ENCODE peak calls at places on chromosomes 7 and 10, in seven cellular contexts. W is A549; M is effector memory CD4-positive, alpha-beta T cell; Z is aorta; V is mucosa of descending colon; Q is body of pancreas; F is suprapubic skin. I is an unnamed sample.

GRCh38 chr10:125710267-125710563 is 9.3 kb upstream of the EDRF1 start:
- DNase-seq in W (no peak), M (no peak), Z (no peak), V (no peak), Q (no peak), F (no peak), I (no peak)

GRCh38 chr10:19947656-19948055 is 131.4 kb downstream of the PLXDC2 start:
- DNase-seq in W (no peak), M (no peak), Z (no peak), V (no peak), Q (no peak), F (no peak), I (no peak)

GRCh38 chr10:103870503-103870902 is 15.1 kb upstream of the SH3PXD2A start:
- DNase-seq in W (no peak), M (no peak), Z (no peak), V (no peak), Q (no peak), F (no peak), I (no peak)

GRCh38 chr10:13686331-13686752 is 99.6 kb downstream of the PRPF18 start:
- DNase-seq in W (peak; percentile 13), M (no peak), Z (no peak), V (no peak), Q (no peak), F (no peak), I (no peak)

GRCh38 chr7:151566897-151567320 is 47.2 kb upstream of the RHEB start:
- DNase-seq in W (no peak), M (no peak), Z (no peak), V (no peak), Q (no peak), F (no peak), I (no peak)

GRCh38 chr10:117240105-117240729 is 697 bp upstream of the SLC18A2 start:
- DNase-seq in W (no peak), M (no peak), Z (no peak), V (no peak), Q (no peak), F (no peak), I (no peak)

GRCh38 chr10:57663401-57663800 is 604.3 kb downstream of the IPMK start:
- DNase-seq in W (no peak), M (no peak), Z (no peak), V (no peak), Q (no peak), F (no peak), I (no peak)

GRCh38 chr7:93636276-93636675 is 61.8 kb upstream of the CALCR start:
- DNase-seq in W (no peak), M (no peak), Z (no peak), V (no peak), Q (no peak), F (no peak), I (no peak)

GRCh38 chr10:48626986-48627731 is 22.3 kb upstream of the ARHGAP22 start:
- DNase-seq in W (no peak), M (no peak), Z (no peak), V (no peak), Q (no peak), F (no peak), I (no peak)

GRCh38 chr10:15780353-15781135 is 60.8 kb upstream of the ITGA8 start:
- DNase-seq in W (no peak), M (no peak), Z (peak; percentile 57), V (no peak), Q (no peak), F (no peak), I (no peak)

GRCh38 chr7:79761876-79762429 is 308.5 kb upstream of the MAGI2 start:
- DNase-seq in W (no peak), M (no peak), Z (no peak), V (no peak), Q (no peak), F (no peak), I (no peak)

GRCh38 chr10:6211341-6212265 is 8.9 kb downstream of the PFKFB3 start:
- DNase-seq in W (peak; percentile 59), M (no peak), Z (peak; percentile 76), V (no peak), Q (no peak), F (no peak), I (no peak)

GRCh38 chr7:154441811-154442210 is 389.6 kb downstream of the DPP6 start:
- DNase-seq in W (no peak), M (no peak), Z (no peak), V (no peak), Q (no peak), F (no peak), I (no peak)

GRCh38 chr10:86023336-86023735 is 343.3 kb downstream of the GRID1 start:
- DNase-seq in W (no peak), M (no peak), Z (no peak), V (no peak), Q (no peak), F (no peak), I (no peak)

GRCh38 chr10:74272288-74272687 is 121.3 kb downstream of the ADK start:
- DNase-seq in W (no peak), M (no peak), Z (no peak), V (no peak), Q (no peak), F (no peak), I (no peak)

GRCh38 chr7:21617916-21618390 is 75.1 kb downstream of the DNAH11 start:
- DNase-seq in W (peak; percentile 87), M (no peak), Z (peak; percentile 72), V (no peak), Q (peak; percentile 46), F (no peak), I (no peak)
- H3K4me3 ChIP-seq in W (peak overlapping the region; percentile 35), M (no peak overlapping the region), Z (no peak overlapping the region), V (no peak overlapping the region), Q (no peak overlapping the region), F (no peak overlapping the region), I (no peak overlapping the region)

DNA sequence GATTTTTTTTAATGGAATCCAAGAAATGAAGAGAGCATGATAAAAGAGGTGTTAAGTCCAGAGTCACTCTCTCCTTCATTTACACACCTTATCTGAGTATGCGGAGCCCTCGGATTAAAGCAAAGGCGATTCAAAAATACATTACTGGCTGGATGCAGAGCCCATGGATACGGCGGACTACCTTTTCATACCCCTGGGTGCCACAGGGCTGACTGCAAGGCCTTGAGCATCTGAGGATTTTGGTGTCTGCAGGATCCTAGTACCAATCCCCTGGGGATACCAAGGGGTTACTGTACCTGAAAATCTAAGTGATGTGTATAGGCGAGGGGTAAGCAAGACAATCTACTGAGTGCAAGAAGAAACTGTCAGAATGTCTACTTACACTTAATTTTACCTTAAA is 20.5 kb downstream of the PIP4K2A start:
- DNase-seq in W (no peak), M (no peak), Z (no peak), V (no peak), Q (no peak), F (no peak), I (no peak)
- H3K4me1 ChIP-seq in W (peaks cover 19% of the 10 kb centered on the region), M (peaks cover 44% of the 10 kb centered on the region), Z (peaks cover 2% of the 10 kb centered on the region), V (peaks cover 5% of the 10 kb centered on the region), Q (peaks cover 13% of the 10 kb centered on the region), F (peaks cover 15% of the 10 kb centered on the region), I (peaks cover 51% of the 10 kb centered on the region)

GRCh38 chr10:110870823-110871235 is 899 bp upstream of the PDCD4 start:
- DNase-seq in W (no peak), M (no peak), Z (no peak), V (no peak), Q (peak; percentile 51), F (no peak), I (no peak)
- H3K4me3 ChIP-seq in W (peak overlapping the region; percentile 78), M (peak overlapping the region; percentile 61), Z (no peak overlapping the region), V (no peak overlapping the region), Q (no peak overlapping the region), F (peak overlapping the region; percentile 87), I (peak overlapping the region; percentile 82)

DNA sequence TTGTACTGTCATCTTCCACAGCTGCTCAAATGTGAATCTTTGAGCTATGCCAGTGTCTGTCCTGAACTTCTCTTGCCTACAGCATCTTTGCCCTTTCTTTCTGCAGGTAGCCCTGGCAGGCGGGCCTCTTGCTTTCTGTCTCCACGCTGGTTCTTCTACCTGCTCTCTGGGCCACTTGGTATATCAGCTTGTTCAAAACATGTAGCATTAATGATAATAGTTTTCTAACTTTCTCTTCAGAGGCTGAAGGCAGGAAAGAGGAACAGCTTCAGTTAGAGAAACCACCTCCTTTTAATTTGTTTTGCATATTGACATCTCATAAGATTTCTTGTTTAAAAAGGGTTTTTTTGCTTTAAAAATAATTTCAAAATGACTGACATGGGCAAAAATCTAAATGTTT is 923 bp upstream of the FGL2 start:
- DNase-seq in W (no peak), M (no peak), Z (no peak), V (no peak), Q (no peak), F (no peak), I (no peak)
- H3K4me1 ChIP-seq in W (no peaks in the 10 kb centered on the region), M (peaks cover 7% of the 10 kb centered on the region), Z (no peaks in the 10 kb centered on the region), V (peaks cover 25% of the 10 kb centered on the region), Q (peaks cover 6% of the 10 kb centered on the region), F (peaks cover under 1% of the 10 kb centered on the region), I (peaks cover 29% of the 10 kb centered on the region)

DNA sequence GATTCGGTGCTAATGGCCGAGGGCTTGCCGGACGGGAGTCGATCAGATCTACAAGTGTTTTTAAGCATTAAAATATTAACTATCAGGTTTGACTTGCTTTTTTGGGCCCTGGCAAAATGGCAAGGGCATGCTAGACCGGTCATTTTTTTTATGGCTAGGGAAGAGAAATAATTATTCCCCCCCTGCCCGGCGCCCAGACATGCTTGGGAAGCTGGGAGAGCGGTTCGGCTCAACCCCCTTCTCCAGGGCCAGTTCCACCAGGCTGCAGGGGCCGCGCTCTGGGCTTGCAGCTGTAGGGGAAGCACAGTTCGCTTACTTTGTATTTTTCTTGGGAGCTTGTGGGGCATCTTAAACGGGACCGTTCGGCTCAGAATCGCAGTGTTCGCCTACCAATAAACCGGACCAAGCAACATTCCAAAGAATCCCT is 3.0 kb downstream of the TCF7L2 start:
- DNase-seq in W (no peak), M (no peak), Z (peak; percentile 64), V (no peak), Q (peak; percentile 45), F (no peak), I (peak; percentile 49)
- H3K4me3 ChIP-seq in W (peak overlapping the region; percentile 84), M (no peak overlapping the region), Z (peak overlapping the region; percentile 75), V (peak overlapping the region; percentile 44), Q (peak overlapping the region; percentile 86), F (peak overlapping the region; percentile 73), I (peak overlapping the region; percentile 85)

GRCh38 chr10:30056281-30056680 is 3.1 kb downstream of the JCAD start:
- DNase-seq in W (no peak), M (no peak), Z (no peak), V (no peak), Q (no peak), F (no peak), I (no peak)
- H3K4me1 ChIP-seq in W (peaks cover 51% of the 10 kb centered on the region), M (peaks cover 7% of the 10 kb centered on the region), Z (no peaks in the 10 kb centered on the region), V (peaks cover 3% of the 10 kb centered on the region), Q (peaks cover 19% of the 10 kb centered on the region), F (peaks cover 31% of the 10 kb centered on the region), I (peaks cover 16% of the 10 kb centered on the region)

I was measured in left lung.